ENCODE peak calls at places on chromosomes 12 and 14, in four cellular contexts. I, J, M and K are unnamed samples.
A peak's percentile ranks its signal among the peaks of the same experiment; 100 is the strongest.

GRCh38 chr12:71214511-71215285 is 56.9 kb upstream of the TSPAN8 start:
- DNase-seq in J (no peak), I (peak; percentile 50), M (no peak), K (no peak)

GRCh38 chr14:31479026-31479425 is 8.8 kb downstream of the GPR33 start:
- DNase-seq in J (no peak), M (no peak), I (no peak), K (no peak)

GRCh38 chr14:96502621-96503251 is 554 bp downstream of the PAPOLA start:
- DNase-seq in I (peak; percentile 25), J (no peak), M (no peak), K (no peak)

GRCh38 chr12:108671110-108671509 is 37.4 kb upstream of the SELPLG start:
- DNase-seq in J (no peak), I (no peak), M (no peak), K (no peak)

GRCh38 chr12:40154381-40154780 is 48.5 kb upstream of the SLC2A13 start:
- DNase-seq in I (no peak), J (no peak), M (no peak), K (no peak)

GRCh38 chr12:12398026-12398859 is 41.4 kb downstream of the BORCS5 start:
- DNase-seq in I (peak; percentile 95), M (no peak), J (no peak), K (no peak)

GRCh38 chr14:100617715-100618693 is 30.8 kb upstream of the BEGAIN start:
- DNase-seq in M (no peak), I (peak; percentile 67), J (peak; percentile 52), K (no peak)

GRCh38 chr14:92022036-92022435 is 17.8 kb downstream of the TRIP11 start:
- DNase-seq in J (no peak), M (no peak), I (no peak), K (no peak)

GRCh38 chr12:21323736-21324135 is 11.0 kb downstream of the SLCO1A2 start:
- DNase-seq in J (no peak), I (no peak), M (no peak), K (no peak)

GRCh38 chr12:50745861-50746260 is 18.0 kb upstream of the ATF1 start:
- DNase-seq in M (no peak), I (no peak), J (no peak), K (no peak)

GRCh38 chr12:112806721-112807120 is 15.2 kb downstream of the RPH3A start:
- DNase-seq in J (no peak), M (no peak), I (no peak), K (no peak)

GRCh38 chr12:111209779-111210178 is 159.1 kb downstream of the PHETA1 start:
- DNase-seq in I (no peak), M (no peak), J (no peak), K (no peak)

GRCh38 chr14:91005716-91006115 is 54.7 kb downstream of the RPS6KA5 start:
- DNase-seq in J (no peak), I (no peak), M (no peak), K (no peak)

GRCh38 chr12:70122804-70123203 is 120.4 kb upstream of the CNOT2 start:
- DNase-seq in M (no peak), I (no peak), J (no peak), K (no peak)

GRCh38 chr12:124919646-124920352 is 5.3 kb upstream of the UBC start:
- DNase-seq in I (no peak), M (peak; percentile 63), J (no peak), K (peak; percentile 72)

GRCh38 chr12:89875225-89875624 is 166.6 kb upstream of the ATP2B1 start:
- DNase-seq in M (no peak), I (no peak), J (no peak), K (no peak)

GRCh38 chr12:129372876-129373275 is 519.6 kb downstream of the GLT1D1 start:
- DNase-seq in M (no peak), I (no peak), J (no peak), K (no peak)

GRCh38 chr12:39464976-39465375 is 22.1 kb upstream of the KIF21A start:
- DNase-seq in J (no peak), M (no peak), I (no peak), K (no peak)

GRCh38 chr12:99140017-99140726 is 495.1 kb downstream of the APAF1 start:
- DNase-seq in I (no peak), J (no peak), M (no peak), K (no peak)

GRCh38 chr12:24625103-24625502 is 323.8 kb downstream of the BCAT1 start:
- DNase-seq in J (no peak), I (no peak), M (no peak), K (no peak)

GRCh38 chr12:124693356-124693755 is 125.9 kb upstream of the NCOR2 start:
- DNase-seq in I (no peak), J (no peak), M (no peak), K (no peak)

GRCh38 chr12:72273851-72274284 is 1.7 kb downstream of the TRHDE start:
- DNase-seq in I (no peak), M (no peak), J (no peak), K (no peak)

GRCh38 chr12:110355080-110355479 is 48.4 kb downstream of the ANAPC7 start:
- DNase-seq in M (peak; percentile 12), J (peak; percentile 29), I (no peak), K (no peak)

GRCh38 chr12:49867580-49868341 is 24.9 kb upstream of the BCDIN3D start:
- DNase-seq in I (peak; percentile 36), J (no peak), M (no peak), K (no peak)

GRCh38 chr12:80708535-80709328 is 1.3 kb downstream of the MYF6 start:
- DNase-seq in M (no peak), I (no peak), J (no peak), K (no peak)

GRCh38 chr12:49349266-49349665 is 2.6 kb downstream of the DNAJC22 start:
- DNase-seq in I (no peak), M (no peak), J (no peak), K (no peak)

GRCh38 chr14:23300687-23301223 is 1.9 kb downstream of the PPP1R3E start:
- DNase-seq in J (no peak), I (no peak), M (peak; percentile 26), K (no peak)

GRCh38 chr12:116053479-116054195 is 223.9 kb downstream of the MED13L start:
- DNase-seq in M (no peak), I (peak; percentile 98), J (no peak), K (no peak)

GRCh38 chr14:51616724-51617409 is 34.8 kb upstream of the FRMD6 start:
- DNase-seq in J (no peak), I (peak; percentile 96), M (no peak), K (no peak)

GRCh38 chr12:26403601-26404000 is 208.2 kb downstream of the SSPN start:
- DNase-seq in I (no peak), M (no peak), J (no peak), K (no peak)

GRCh38 chr12:127941332-127941731 is 325.6 kb upstream of the TMEM132C start:
- DNase-seq in J (no peak), I (peak; percentile 30), M (no peak), K (no peak)

GRCh38 chr14:32933943-32934890 is 4.5 kb upstream of the NPAS3 start:
- DNase-seq in M (no peak), J (no peak), I (peak; percentile 15), K (no peak)

GRCh38 chr12:104955703-104956102 is 2.4 kb downstream of the SLC41A2 start:
- DNase-seq in M (no peak), I (no peak), J (no peak), K (no peak)
- H3K4me3 ChIP-seq in M (no peak overlapping the region), I (no peak overlapping the region), J (no peak overlapping the region), K (no peak overlapping the region)

DNA sequence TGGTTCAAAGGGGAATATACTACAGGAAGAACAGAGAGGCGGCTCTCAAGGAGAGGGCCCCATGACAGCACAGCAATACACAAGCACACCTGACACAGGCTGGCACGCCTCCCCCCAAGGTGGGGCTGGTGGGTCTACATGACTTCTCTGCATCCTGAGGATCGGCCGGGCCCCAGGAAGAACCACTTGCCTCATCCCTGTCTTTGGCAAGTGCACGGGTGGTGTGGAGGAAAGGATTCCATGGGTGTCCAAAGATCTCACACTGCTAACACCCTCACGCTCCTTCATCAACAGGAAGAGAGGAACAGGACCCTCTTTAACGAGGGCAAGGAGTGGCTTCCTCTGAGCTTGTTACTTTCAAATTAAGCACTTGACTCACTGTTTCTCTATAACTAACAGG is 7.3 kb downstream of the VAMP1 start:
- DNase-seq in M (no peak), I (no peak), J (no peak), K (no peak)
- H3K4me3 ChIP-seq in M (peak overlapping the region; percentile 74), I (no peak overlapping the region), J (peak overlapping the region; percentile 44), K (no peak overlapping the region)

DNA sequence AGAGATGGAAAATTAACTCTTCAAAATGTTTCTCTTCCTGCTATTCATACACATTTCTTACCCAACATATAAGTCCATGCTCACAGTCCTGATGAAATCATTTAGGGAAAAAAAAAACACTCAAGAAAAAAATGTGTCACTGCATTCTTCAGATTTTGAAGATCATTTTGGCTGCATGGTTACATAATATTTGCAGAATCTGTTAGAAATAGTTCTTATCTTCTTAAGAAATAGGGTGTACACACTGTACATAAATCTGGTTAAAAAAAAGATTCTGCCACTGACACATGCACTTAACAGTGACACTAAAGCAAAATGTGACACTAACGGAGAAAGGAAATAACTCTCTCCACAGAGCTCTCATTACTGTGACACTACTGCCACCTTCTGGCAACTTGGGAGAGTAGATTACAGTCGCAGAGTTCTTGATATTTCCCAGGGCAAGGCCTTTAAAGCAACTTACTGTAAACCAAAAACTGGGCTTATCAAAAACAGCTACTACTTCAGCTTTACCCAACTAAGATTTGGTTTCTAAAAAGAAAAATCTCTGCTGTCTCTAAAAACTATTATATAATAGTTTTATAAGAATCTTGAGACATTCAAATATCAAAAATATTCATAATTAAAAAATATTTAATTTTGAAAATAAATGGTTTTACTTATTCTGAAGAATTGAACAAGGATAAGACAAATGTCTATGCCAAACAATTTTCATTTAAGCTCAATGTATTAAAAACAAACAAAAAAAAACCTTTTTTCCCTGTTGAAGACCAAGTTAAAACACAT is 65.0 kb downstream of the SETD3 start:
- DNase-seq in M (peak; percentile 79), I (peak; percentile 88), J (peak; percentile 75), K (peak; percentile 60)
- H3K4me3 ChIP-seq in M (no peak overlapping the region), I (no peak overlapping the region), J (no peak overlapping the region), K (no peak overlapping the region)

DNA sequence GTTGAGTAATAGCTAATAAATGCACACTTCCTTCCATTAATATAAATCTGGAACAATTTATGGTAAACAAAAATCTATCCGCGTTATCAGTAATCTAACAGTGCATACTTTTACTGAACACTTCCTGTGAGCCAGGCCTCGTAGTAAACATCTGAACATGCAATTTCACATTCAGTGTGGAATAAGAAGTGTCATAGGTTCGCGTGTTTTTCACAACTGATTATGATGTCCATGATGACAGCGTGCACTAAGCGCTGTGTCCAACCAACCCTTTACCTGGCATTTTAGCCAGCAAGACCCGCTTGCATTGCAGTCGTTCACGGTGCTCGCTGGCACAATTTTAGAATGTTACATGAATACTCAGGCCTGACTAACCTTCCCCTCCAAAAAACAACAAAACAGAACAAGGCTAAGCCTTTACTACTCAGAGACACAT is 2.1 kb downstream of the PNMA1 start:
- DNase-seq in M (peak; percentile 28), I (peak; percentile 24), J (no peak), K (no peak)
- H3K4me3 ChIP-seq in M (peak overlapping the region; percentile 91), I (peak overlapping the region; percentile 89), J (peak overlapping the region; percentile 77), K (peak overlapping the region; percentile 60)

GRCh38 chr14:67270354-67270753 is 29.1 kb downstream of the PALS1 start:
- DNase-seq in M (no peak), I (no peak), J (no peak), K (no peak)
- H3K4me3 ChIP-seq in M (no peak overlapping the region), I (no peak overlapping the region), J (no peak overlapping the region), K (no peak overlapping the region)

GRCh38 chr12:20097561-20097960 is 270.8 kb upstream of the PDE3A start:
- DNase-seq in M (no peak), J (no peak), I (peak; percentile 84), K (no peak)
- H3K4me3 ChIP-seq in M (no peak overlapping the region), J (no peak overlapping the region), I (no peak overlapping the region), K (no peak overlapping the region)

GRCh38 chr12:94622475-94622874 is 27.9 kb downstream of the TMCC3 start:
- DNase-seq in M (no peak), I (peak; percentile 66), J (no peak), K (no peak)
- H3K4me3 ChIP-seq in M (peak overlapping the region; percentile 77), I (no peak overlapping the region), J (no peak overlapping the region), K (no peak overlapping the region)